ENCODE peak calls at places on chromosomes 1 and 21, in six cellular contexts. One of them, this sample, is unnamed.

GRCh38 chr1:161304927-161305871 is 4.6 kb downstream of the MPZ start:
- DNase-seq in adrenal gland: no peak
- DNase-seq in stimulated activated CD4-positive, alpha-beta T cell treated with anti-CD3 and anti-CD28 coated beads, Interleukin-1b, Interleukin-23, amount 100 ng/mL, for 4 hours: peak; percentile 5
- DNase-seq in stimulated activated CD8-positive, alpha-beta memory T cell treated with anti-CD3 and anti-CD28 coated beads, Interleukin-15, amount 100 ng/mL, for 24 hours: no peak
- DNase-seq in GM12892: no peak
- DNase-seq in NCI-H748 treated with DMSO at 0.1 percent for 48 hours: no peak
- DNase-seq in this sample: no peak

GRCh38 chr1:111603979-111604378 is 15.6 kb upstream of the RAP1A start:
- DNase-seq in adrenal gland: no peak
- DNase-seq in stimulated activated CD4-positive, alpha-beta T cell treated with anti-CD3 and anti-CD28 coated beads, Interleukin-1b, Interleukin-23, amount 100 ng/mL, for 4 hours: peak; percentile 36
- DNase-seq in stimulated activated CD8-positive, alpha-beta memory T cell treated with anti-CD3 and anti-CD28 coated beads, Interleukin-15, amount 100 ng/mL, for 24 hours: peak; percentile 34
- DNase-seq in GM12892: no peak
- DNase-seq in NCI-H748 treated with DMSO at 0.1 percent for 48 hours: no peak
- DNase-seq in this sample: no peak

GRCh38 chr1:179121159-179121938 is 39.5 kb downstream of the TOR3A start:
- DNase-seq in adrenal gland: peak; percentile 68
- DNase-seq in stimulated activated CD4-positive, alpha-beta T cell treated with anti-CD3 and anti-CD28 coated beads, Interleukin-1b, Interleukin-23, amount 100 ng/mL, for 4 hours: no peak
- DNase-seq in stimulated activated CD8-positive, alpha-beta memory T cell treated with anti-CD3 and anti-CD28 coated beads, Interleukin-15, amount 100 ng/mL, for 24 hours: no peak
- DNase-seq in GM12892: no peak
- DNase-seq in NCI-H748 treated with DMSO at 0.1 percent for 48 hours: no peak
- DNase-seq in this sample: no peak

GRCh38 chr1:234149217-234149616 is 224.0 kb upstream of the COA6 start:
- DNase-seq in adrenal gland: no peak
- DNase-seq in stimulated activated CD4-positive, alpha-beta T cell treated with anti-CD3 and anti-CD28 coated beads, Interleukin-1b, Interleukin-23, amount 100 ng/mL, for 4 hours: no peak
- DNase-seq in stimulated activated CD8-positive, alpha-beta memory T cell treated with anti-CD3 and anti-CD28 coated beads, Interleukin-15, amount 100 ng/mL, for 24 hours: no peak
- DNase-seq in GM12892: no peak
- DNase-seq in NCI-H748 treated with DMSO at 0.1 percent for 48 hours: no peak
- DNase-seq in this sample: no peak

GRCh38 chr1:85328713-85329376 is 52.4 kb upstream of the BCL10 start:
- DNase-seq in adrenal gland: peak; percentile 87
- DNase-seq in stimulated activated CD4-positive, alpha-beta T cell treated with anti-CD3 and anti-CD28 coated beads, Interleukin-1b, Interleukin-23, amount 100 ng/mL, for 4 hours: no peak
- DNase-seq in stimulated activated CD8-positive, alpha-beta memory T cell treated with anti-CD3 and anti-CD28 coated beads, Interleukin-15, amount 100 ng/mL, for 24 hours: no peak
- DNase-seq in GM12892: no peak
- DNase-seq in NCI-H748 treated with DMSO at 0.1 percent for 48 hours: no peak
- DNase-seq in this sample: no peak

GRCh38 chr21:41759214-41759840 is 7.5 kb downstream of the RIPK4 start:
- DNase-seq in adrenal gland: no peak
- DNase-seq in stimulated activated CD4-positive, alpha-beta T cell treated with anti-CD3 and anti-CD28 coated beads, Interleukin-1b, Interleukin-23, amount 100 ng/mL, for 4 hours: no peak
- DNase-seq in stimulated activated CD8-positive, alpha-beta memory T cell treated with anti-CD3 and anti-CD28 coated beads, Interleukin-15, amount 100 ng/mL, for 24 hours: no peak
- DNase-seq in GM12892: no peak
- DNase-seq in NCI-H748 treated with DMSO at 0.1 percent for 48 hours: no peak
- DNase-seq in this sample: no peak

GRCh38 chr1:109151146-109151545 is 37.2 kb downstream of the ELAPOR1 start:
- DNase-seq in adrenal gland: peak; percentile 72
- DNase-seq in stimulated activated CD4-positive, alpha-beta T cell treated with anti-CD3 and anti-CD28 coated beads, Interleukin-1b, Interleukin-23, amount 100 ng/mL, for 4 hours: no peak
- DNase-seq in stimulated activated CD8-positive, alpha-beta memory T cell treated with anti-CD3 and anti-CD28 coated beads, Interleukin-15, amount 100 ng/mL, for 24 hours: no peak
- DNase-seq in GM12892: no peak
- DNase-seq in NCI-H748 treated with DMSO at 0.1 percent for 48 hours: peak; percentile 23
- DNase-seq in this sample: no peak

GRCh38 chr21:42151148-42152074 is 67.5 kb upstream of the ABCG1 start:
- DNase-seq in adrenal gland: no peak
- DNase-seq in stimulated activated CD4-positive, alpha-beta T cell treated with anti-CD3 and anti-CD28 coated beads, Interleukin-1b, Interleukin-23, amount 100 ng/mL, for 4 hours: no peak
- DNase-seq in stimulated activated CD8-positive, alpha-beta memory T cell treated with anti-CD3 and anti-CD28 coated beads, Interleukin-15, amount 100 ng/mL, for 24 hours: no peak
- DNase-seq in GM12892: no peak
- DNase-seq in NCI-H748 treated with DMSO at 0.1 percent for 48 hours: no peak
- DNase-seq in this sample: peak; percentile 49

GRCh38 chr1:240888039-240888786 is 276.3 kb upstream of the GREM2 start:
- DNase-seq in adrenal gland: peak; percentile 58
- DNase-seq in stimulated activated CD4-positive, alpha-beta T cell treated with anti-CD3 and anti-CD28 coated beads, Interleukin-1b, Interleukin-23, amount 100 ng/mL, for 4 hours: no peak
- DNase-seq in stimulated activated CD8-positive, alpha-beta memory T cell treated with anti-CD3 and anti-CD28 coated beads, Interleukin-15, amount 100 ng/mL, for 24 hours: no peak
- DNase-seq in GM12892: peak; percentile 28
- DNase-seq in NCI-H748 treated with DMSO at 0.1 percent for 48 hours: peak; percentile 20
- DNase-seq in this sample: no peak

GRCh38 chr21:16587671-16588379 is 858.0 kb downstream of the USP25 start:
- DNase-seq in adrenal gland: no peak
- DNase-seq in stimulated activated CD4-positive, alpha-beta T cell treated with anti-CD3 and anti-CD28 coated beads, Interleukin-1b, Interleukin-23, amount 100 ng/mL, for 4 hours: no peak
- DNase-seq in stimulated activated CD8-positive, alpha-beta memory T cell treated with anti-CD3 and anti-CD28 coated beads, Interleukin-15, amount 100 ng/mL, for 24 hours: no peak
- DNase-seq in GM12892: no peak
- DNase-seq in NCI-H748 treated with DMSO at 0.1 percent for 48 hours: no peak
- DNase-seq in this sample: no peak

GRCh38 chr21:18424250-18424649 is 20.7 kb upstream of the TMPRSS15 start:
- DNase-seq in adrenal gland: no peak
- DNase-seq in stimulated activated CD4-positive, alpha-beta T cell treated with anti-CD3 and anti-CD28 coated beads, Interleukin-1b, Interleukin-23, amount 100 ng/mL, for 4 hours: no peak
- DNase-seq in stimulated activated CD8-positive, alpha-beta memory T cell treated with anti-CD3 and anti-CD28 coated beads, Interleukin-15, amount 100 ng/mL, for 24 hours: no peak
- DNase-seq in GM12892: no peak
- DNase-seq in NCI-H748 treated with DMSO at 0.1 percent for 48 hours: no peak
- DNase-seq in this sample: no peak

GRCh38 chr1:25253911-25254310 is 6.7 kb upstream of the RSRP1 start:
- DNase-seq in adrenal gland: no peak
- DNase-seq in stimulated activated CD4-positive, alpha-beta T cell treated with anti-CD3 and anti-CD28 coated beads, Interleukin-1b, Interleukin-23, amount 100 ng/mL, for 4 hours: no peak
- DNase-seq in stimulated activated CD8-positive, alpha-beta memory T cell treated with anti-CD3 and anti-CD28 coated beads, Interleukin-15, amount 100 ng/mL, for 24 hours: no peak
- DNase-seq in GM12892: no peak
- DNase-seq in NCI-H748 treated with DMSO at 0.1 percent for 48 hours: no peak
- DNase-seq in this sample: no peak

GRCh38 chr1:55380313-55380970 is 165.3 kb upstream of the USP24 start:
- DNase-seq in adrenal gland: no peak
- DNase-seq in stimulated activated CD4-positive, alpha-beta T cell treated with anti-CD3 and anti-CD28 coated beads, Interleukin-1b, Interleukin-23, amount 100 ng/mL, for 4 hours: no peak
- DNase-seq in stimulated activated CD8-positive, alpha-beta memory T cell treated with anti-CD3 and anti-CD28 coated beads, Interleukin-15, amount 100 ng/mL, for 24 hours: no peak
- DNase-seq in GM12892: no peak
- DNase-seq in NCI-H748 treated with DMSO at 0.1 percent for 48 hours: no peak
- DNase-seq in this sample: no peak

GRCh38 chr1:11529763-11530730 is 51.1 kb downstream of the DISP3 start:
- DNase-seq in adrenal gland: no peak
- DNase-seq in stimulated activated CD4-positive, alpha-beta T cell treated with anti-CD3 and anti-CD28 coated beads, Interleukin-1b, Interleukin-23, amount 100 ng/mL, for 4 hours: no peak
- DNase-seq in stimulated activated CD8-positive, alpha-beta memory T cell treated with anti-CD3 and anti-CD28 coated beads, Interleukin-15, amount 100 ng/mL, for 24 hours: no peak
- DNase-seq in GM12892: no peak
- DNase-seq in NCI-H748 treated with DMSO at 0.1 percent for 48 hours: no peak
- DNase-seq in this sample: peak; percentile 67

GRCh38 chr1:236142358-236143103 is at the start of gene GPR137B:
- DNase-seq in adrenal gland: no peak
- DNase-seq in stimulated activated CD4-positive, alpha-beta T cell treated with anti-CD3 and anti-CD28 coated beads, Interleukin-1b, Interleukin-23, amount 100 ng/mL, for 4 hours: peak; percentile 48
- DNase-seq in stimulated activated CD8-positive, alpha-beta memory T cell treated with anti-CD3 and anti-CD28 coated beads, Interleukin-15, amount 100 ng/mL, for 24 hours: peak; percentile 26
- DNase-seq in GM12892: peak; percentile 74
- DNase-seq in NCI-H748 treated with DMSO at 0.1 percent for 48 hours: no peak
- DNase-seq in this sample: peak; percentile 80

GRCh38 chr1:204751480-204751879 is 65.9 kb upstream of the LRRN2 start:
- DNase-seq in adrenal gland: no peak
- DNase-seq in stimulated activated CD4-positive, alpha-beta T cell treated with anti-CD3 and anti-CD28 coated beads, Interleukin-1b, Interleukin-23, amount 100 ng/mL, for 4 hours: no peak
- DNase-seq in stimulated activated CD8-positive, alpha-beta memory T cell treated with anti-CD3 and anti-CD28 coated beads, Interleukin-15, amount 100 ng/mL, for 24 hours: no peak
- DNase-seq in GM12892: no peak
- DNase-seq in NCI-H748 treated with DMSO at 0.1 percent for 48 hours: no peak
- DNase-seq in this sample: no peak

GRCh38 chr1:92476071-92476607 is 10.6 kb downstream of the GFI1 start:
- DNase-seq in adrenal gland: no peak
- DNase-seq in stimulated activated CD4-positive, alpha-beta T cell treated with anti-CD3 and anti-CD28 coated beads, Interleukin-1b, Interleukin-23, amount 100 ng/mL, for 4 hours: no peak
- DNase-seq in stimulated activated CD8-positive, alpha-beta memory T cell treated with anti-CD3 and anti-CD28 coated beads, Interleukin-15, amount 100 ng/mL, for 24 hours: no peak
- DNase-seq in GM12892: peak; percentile 27
- DNase-seq in NCI-H748 treated with DMSO at 0.1 percent for 48 hours: no peak
- DNase-seq in this sample: no peak

GRCh38 chr1:203860396-203860951 is 925 bp upstream of the SNRPE start:
- DNase-seq in adrenal gland: peak; percentile 79
- DNase-seq in stimulated activated CD4-positive, alpha-beta T cell treated with anti-CD3 and anti-CD28 coated beads, Interleukin-1b, Interleukin-23, amount 100 ng/mL, for 4 hours: no peak
- DNase-seq in stimulated activated CD8-positive, alpha-beta memory T cell treated with anti-CD3 and anti-CD28 coated beads, Interleukin-15, amount 100 ng/mL, for 24 hours: no peak
- DNase-seq in GM12892: no peak
- DNase-seq in NCI-H748 treated with DMSO at 0.1 percent for 48 hours: no peak
- DNase-seq in this sample: no peak

GRCh38 chr1:152774875-152775274 is at the start of gene LCE1F:
- DNase-seq in adrenal gland: no peak
- DNase-seq in stimulated activated CD4-positive, alpha-beta T cell treated with anti-CD3 and anti-CD28 coated beads, Interleukin-1b, Interleukin-23, amount 100 ng/mL, for 4 hours: no peak
- DNase-seq in stimulated activated CD8-positive, alpha-beta memory T cell treated with anti-CD3 and anti-CD28 coated beads, Interleukin-15, amount 100 ng/mL, for 24 hours: no peak
- DNase-seq in GM12892: no peak
- DNase-seq in NCI-H748 treated with DMSO at 0.1 percent for 48 hours: no peak
- DNase-seq in this sample: no peak

GRCh38 chr1:183777359-183777758 is 27.6 kb upstream of the RGL1 start:
- DNase-seq in adrenal gland: no peak
- DNase-seq in stimulated activated CD4-positive, alpha-beta T cell treated with anti-CD3 and anti-CD28 coated beads, Interleukin-1b, Interleukin-23, amount 100 ng/mL, for 4 hours: no peak
- DNase-seq in stimulated activated CD8-positive, alpha-beta memory T cell treated with anti-CD3 and anti-CD28 coated beads, Interleukin-15, amount 100 ng/mL, for 24 hours: no peak
- DNase-seq in GM12892: no peak
- DNase-seq in NCI-H748 treated with DMSO at 0.1 percent for 48 hours: no peak
- DNase-seq in this sample: no peak

GRCh38 chr1:149942207-149942606 is 5.5 kb upstream of the MTMR11 start:
- DNase-seq in adrenal gland: no peak
- DNase-seq in stimulated activated CD4-positive, alpha-beta T cell treated with anti-CD3 and anti-CD28 coated beads, Interleukin-1b, Interleukin-23, amount 100 ng/mL, for 4 hours: no peak
- DNase-seq in stimulated activated CD8-positive, alpha-beta memory T cell treated with anti-CD3 and anti-CD28 coated beads, Interleukin-15, amount 100 ng/mL, for 24 hours: no peak
- DNase-seq in GM12892: no peak
- DNase-seq in NCI-H748 treated with DMSO at 0.1 percent for 48 hours: no peak
- DNase-seq in this sample: no peak

GRCh38 chr1:26733982-26734381 is 38.2 kb downstream of the ARID1A start:
- DNase-seq in adrenal gland: no peak
- DNase-seq in stimulated activated CD4-positive, alpha-beta T cell treated with anti-CD3 and anti-CD28 coated beads, Interleukin-1b, Interleukin-23, amount 100 ng/mL, for 4 hours: no peak
- DNase-seq in stimulated activated CD8-positive, alpha-beta memory T cell treated with anti-CD3 and anti-CD28 coated beads, Interleukin-15, amount 100 ng/mL, for 24 hours: no peak
- DNase-seq in GM12892: no peak
- DNase-seq in NCI-H748 treated with DMSO at 0.1 percent for 48 hours: no peak
- DNase-seq in this sample: no peak

GRCh38 chr1:226708967-226709396 is 30.1 kb downstream of the ITPKB start:
- DNase-seq in adrenal gland: no peak
- DNase-seq in stimulated activated CD4-positive, alpha-beta T cell treated with anti-CD3 and anti-CD28 coated beads, Interleukin-1b, Interleukin-23, amount 100 ng/mL, for 4 hours: no peak
- DNase-seq in stimulated activated CD8-positive, alpha-beta memory T cell treated with anti-CD3 and anti-CD28 coated beads, Interleukin-15, amount 100 ng/mL, for 24 hours: no peak
- DNase-seq in GM12892: no peak
- DNase-seq in NCI-H748 treated with DMSO at 0.1 percent for 48 hours: no peak
- DNase-seq in this sample: no peak

GRCh38 chr21:44618909-44619308 is 7.0 kb downstream of the KRTAP10-8 start:
- DNase-seq in adrenal gland: no peak
- DNase-seq in stimulated activated CD4-positive, alpha-beta T cell treated with anti-CD3 and anti-CD28 coated beads, Interleukin-1b, Interleukin-23, amount 100 ng/mL, for 4 hours: peak; percentile 23
- DNase-seq in stimulated activated CD8-positive, alpha-beta memory T cell treated with anti-CD3 and anti-CD28 coated beads, Interleukin-15, amount 100 ng/mL, for 24 hours: no peak
- DNase-seq in GM12892: no peak
- DNase-seq in NCI-H748 treated with DMSO at 0.1 percent for 48 hours: no peak
- DNase-seq in this sample: no peak

This sample was measured in cardiac septum.